ENCODE peak calls at places on chromosome 16, in six cellular contexts. P is A549; K is CD8-positive, alpha-beta T cell; H is CD8-positive, alpha-beta memory T cell; N is heart right ventricle; C is tibial nerve. O is an unnamed sample. For H3K4me1, the result is how much of the 10 kb centered on the place peaks cover.

GRCh38 chr16:15960124-15960971 is 10.9 kb downstream of the ABCC1 start:
- DNase-seq in P (no peak), K (no peak), H (no peak), N (no peak), C (no peak), O (peak)

GRCh38 chr16:48137822-48138221 is 18.0 kb downstream of the ABCC12 start:
- DNase-seq in P (no peak), K (no peak), H (no peak), N (no peak), C (no peak), O (no peak)

GRCh38 chr16:71421911-71422310 is 19.9 kb downstream of the TLE7 start:
- DNase-seq in P (peak), K (no peak), H (no peak), N (no peak), C (no peak), O (no peak)

GRCh38 chr16:9138021-9138680 is 46.7 kb downstream of the HAPSTR1 start:
- DNase-seq in P (no peak), K (no peak), H (no peak), N (no peak), C (no peak), O (no peak)

GRCh38 chr16:82629441-82630027 is 2.8 kb downstream of the CDH13 start:
- DNase-seq in P (no peak), K (no peak), H (no peak), N (no peak), C (no peak), O (no peak)

GRCh38 chr16:17448640-17449638 is 21.8 kb downstream of the XYLT1 start:
- DNase-seq in P (no peak), K (peak), H (peak), N (peak), C (no peak), O (no peak)

GRCh38 chr16:26281681-26282080 is 589.9 kb downstream of the HS3ST4 start:
- DNase-seq in P (no peak), K (no peak), H (no peak), N (no peak), C (no peak), O (no peak)

GRCh38 chr16:79610771-79611170 is 10.2 kb upstream of the MAF start:
- DNase-seq in P (no peak), K (no peak), H (no peak), N (no peak), C (no peak), O (no peak)

GRCh38 chr16:9047689-9048301 is 43.6 kb upstream of the HAPSTR1 start:
- DNase-seq in P (peak), K (no peak), H (no peak), N (peak), C (peak), O (peak)

GRCh38 chr16:2236362-2237075 is at the start of gene DNASE1L2:
- DNase-seq in P (peak), K (no peak), H (no peak), N (no peak), C (no peak), O (no peak)

GRCh38 chr16:48299471-48299870 is 52.1 kb upstream of the ABCC11 start:
- DNase-seq in P (no peak), K (no peak), H (no peak), N (no peak), C (no peak), O (no peak)

GRCh38 chr16:83917152-83918120 is 18.5 kb downstream of the MLYCD start:
- DNase-seq in P (no peak), K (no peak), H (no peak), N (no peak), C (no peak), O (peak)

DNA sequence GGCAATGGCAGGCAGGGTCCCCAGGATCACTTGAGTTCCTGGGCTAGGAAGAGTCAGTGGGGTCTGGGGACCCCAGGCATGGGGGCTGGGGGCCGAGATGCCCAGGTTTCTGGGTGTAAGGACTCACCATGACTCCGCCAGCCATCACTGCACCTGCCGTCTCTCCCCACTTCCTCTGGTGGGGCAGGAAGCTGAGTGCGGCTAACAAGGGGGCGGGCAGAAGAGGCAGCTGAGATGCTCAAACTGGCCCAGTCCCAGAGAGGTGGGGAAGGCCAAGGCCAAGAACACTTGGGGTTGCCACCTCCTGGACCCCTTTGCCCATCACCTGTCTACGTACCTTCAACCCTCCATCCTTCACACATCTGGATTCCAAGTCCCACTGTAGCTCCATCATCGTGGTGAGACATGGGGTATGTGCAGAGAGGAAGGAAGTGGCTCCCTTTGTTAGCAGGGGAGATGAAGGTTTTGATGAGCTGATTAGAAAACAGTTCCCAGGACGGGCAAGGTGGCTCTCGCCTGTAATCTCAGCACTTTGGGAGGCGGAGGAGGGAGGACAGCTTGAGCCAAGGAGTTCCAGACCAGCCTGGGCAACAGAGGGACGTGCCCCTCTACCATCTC is at the start of gene SEPTIN1:
- DNase-seq in P (no peak), K (peak), H (peak), N (no peak), C (no peak), O (no peak)
- H3K4me1 ChIP-seq in P (under half), K (under half), H (half or more), N (under half), C (under half), O (under half)

GRCh38 chr16:69476920-69477418 is 52.5 kb downstream of the CYB5B start:
- DNase-seq in P (peak), K (no peak), H (no peak), N (no peak), C (no peak), O (no peak)
- H3K4me1 ChIP-seq in P (under half), K (under half), H (under half), N (under half), C (under half), O (under half)

GRCh38 chr16:50446861-50447260 is 78.1 kb upstream of the BRD7 start:
- DNase-seq in P (no peak), K (no peak), H (no peak), N (no peak), C (no peak), O (no peak)
- H3K4me1 ChIP-seq in P (under half), K (under half), H (under half), N (under half), C (under half), O (under half)

DNA sequence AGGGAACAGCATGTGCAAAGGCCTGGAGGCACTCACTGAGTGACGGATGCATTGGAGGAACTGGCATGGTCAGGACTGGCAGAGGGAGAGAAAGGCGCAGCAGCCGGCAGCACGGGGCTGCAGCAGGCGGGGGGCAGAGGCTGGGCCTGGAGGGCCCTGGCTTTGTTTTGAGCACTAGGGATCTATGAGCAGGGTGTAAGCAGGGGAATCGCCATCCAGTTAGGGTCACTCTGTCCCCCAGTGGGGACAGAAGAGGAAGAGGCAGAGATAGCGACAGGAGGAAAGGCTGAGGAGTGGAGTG is 14.2 kb downstream of the HSD11B2 start:
- DNase-seq in P (no peak), K (no peak), H (no peak), N (no peak), C (no peak), O (no peak)
- H3K4me1 ChIP-seq in P (under half), K (under half), H (under half), N (half or more), C (under half), O (under half)

DNA sequence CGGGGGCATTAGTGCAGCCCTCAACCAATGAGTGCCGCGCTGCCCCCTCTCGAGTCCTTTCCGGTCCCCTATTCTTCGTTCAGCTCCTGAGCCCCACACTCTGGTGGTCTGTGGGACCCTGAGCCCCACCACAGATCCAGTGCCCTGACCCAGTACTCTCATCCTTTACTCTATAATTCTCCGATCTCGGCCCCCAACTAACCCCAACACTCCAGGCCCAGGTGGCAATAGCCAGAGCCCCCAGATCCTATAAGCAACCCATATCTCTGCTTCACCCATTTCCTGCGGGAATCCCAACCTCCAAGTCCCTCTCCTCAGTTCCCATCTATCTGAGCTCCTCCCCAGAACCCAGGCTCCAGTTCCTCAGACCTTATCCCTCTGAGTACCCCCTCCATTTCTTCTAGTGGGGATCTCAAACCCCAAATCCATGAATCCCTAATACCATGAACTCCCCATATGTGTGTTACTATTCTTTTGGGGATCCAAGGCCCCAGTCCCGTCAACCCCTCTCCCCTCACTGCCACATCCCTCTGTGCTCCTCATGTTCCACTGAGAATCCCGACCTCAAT is 1.0 kb upstream of the TBC1D10B start:
- DNase-seq in P (no peak), K (no peak), H (no peak), N (no peak), C (no peak), O (no peak)
- H3K4me1 ChIP-seq in P (under half), K (under half), H (under half), N (under half), C (under half), O (under half)

DNA sequence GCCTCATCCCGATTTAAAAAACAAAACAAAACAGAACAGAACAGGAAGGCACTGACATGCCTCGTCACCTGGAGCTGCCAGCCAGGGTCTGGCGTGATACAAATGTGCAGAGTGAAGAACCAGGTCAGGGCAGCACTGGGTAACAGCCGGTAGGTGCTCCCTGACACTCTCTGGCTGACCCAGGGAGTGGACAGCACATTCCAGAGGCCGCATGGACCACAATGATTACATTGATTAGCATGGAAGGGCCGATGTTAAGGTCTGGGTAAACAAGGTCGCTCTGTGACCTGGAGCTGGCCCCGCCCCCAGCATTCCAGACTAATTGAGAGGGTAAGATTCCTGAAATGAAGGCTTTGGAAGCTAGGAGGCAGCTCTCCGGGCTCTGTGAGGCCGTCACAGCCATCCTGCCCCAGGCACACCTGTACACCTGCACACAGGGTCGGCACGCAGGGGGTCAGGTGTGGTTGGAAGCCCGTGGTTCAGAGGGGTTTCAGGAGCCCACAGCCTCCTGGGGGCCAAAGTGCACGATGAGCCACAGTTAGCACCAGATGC is 21.4 kb downstream of the PIEZO1 start:
- DNase-seq in P (no peak), K (no peak), H (no peak), N (no peak), C (no peak), O (no peak)
- H3K4me1 ChIP-seq in P (under half), K (under half), H (under half), N (under half), C (under half), O (under half)

DNA sequence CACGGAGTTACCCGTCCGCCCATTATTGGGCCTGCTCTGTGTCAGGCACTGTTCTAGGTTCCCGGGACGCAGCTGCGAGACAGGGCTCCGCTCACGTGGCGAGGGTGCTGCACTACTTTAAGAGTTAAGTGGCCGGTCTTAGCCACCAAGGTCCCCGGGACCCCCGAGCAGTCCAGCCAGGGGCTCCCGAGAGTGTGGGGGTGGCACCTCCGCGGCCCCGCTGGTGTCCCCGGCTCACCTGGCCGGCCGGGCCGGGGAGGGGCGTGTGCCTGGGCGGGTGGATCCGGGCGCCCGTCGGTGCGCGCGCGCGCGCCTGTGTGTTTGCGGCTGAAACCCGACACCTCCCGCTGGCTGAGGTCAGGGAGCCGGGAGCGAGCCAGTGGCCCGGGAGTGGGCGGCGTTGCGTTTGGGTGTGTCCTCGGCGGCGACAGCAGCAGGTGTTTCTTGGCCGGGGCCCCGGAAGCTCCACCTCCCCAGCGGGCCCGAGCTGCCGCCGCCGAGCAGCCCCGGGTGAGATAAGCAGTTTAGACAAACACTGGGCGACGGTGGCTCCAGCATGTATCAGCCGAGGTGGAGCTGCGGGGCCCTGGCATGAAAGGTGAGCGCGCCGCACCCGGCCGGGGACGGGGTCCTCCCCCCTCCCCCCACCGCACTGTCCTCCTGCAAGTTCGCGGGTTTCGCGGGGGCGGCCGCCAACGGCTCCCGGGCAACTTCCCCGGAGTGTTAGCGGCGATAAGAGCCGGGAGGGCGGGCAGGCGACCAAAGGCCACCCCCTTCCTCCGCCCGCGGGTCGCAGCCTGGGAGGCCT is at the start of gene GSE1:
- DNase-seq in P (peak), K (peak), H (peak), N (peak), C (peak), O (peak)
- H3K4me1 ChIP-seq in P (under half), K (half or more), H (under half), N (half or more), C (under half), O (under half)

DNA sequence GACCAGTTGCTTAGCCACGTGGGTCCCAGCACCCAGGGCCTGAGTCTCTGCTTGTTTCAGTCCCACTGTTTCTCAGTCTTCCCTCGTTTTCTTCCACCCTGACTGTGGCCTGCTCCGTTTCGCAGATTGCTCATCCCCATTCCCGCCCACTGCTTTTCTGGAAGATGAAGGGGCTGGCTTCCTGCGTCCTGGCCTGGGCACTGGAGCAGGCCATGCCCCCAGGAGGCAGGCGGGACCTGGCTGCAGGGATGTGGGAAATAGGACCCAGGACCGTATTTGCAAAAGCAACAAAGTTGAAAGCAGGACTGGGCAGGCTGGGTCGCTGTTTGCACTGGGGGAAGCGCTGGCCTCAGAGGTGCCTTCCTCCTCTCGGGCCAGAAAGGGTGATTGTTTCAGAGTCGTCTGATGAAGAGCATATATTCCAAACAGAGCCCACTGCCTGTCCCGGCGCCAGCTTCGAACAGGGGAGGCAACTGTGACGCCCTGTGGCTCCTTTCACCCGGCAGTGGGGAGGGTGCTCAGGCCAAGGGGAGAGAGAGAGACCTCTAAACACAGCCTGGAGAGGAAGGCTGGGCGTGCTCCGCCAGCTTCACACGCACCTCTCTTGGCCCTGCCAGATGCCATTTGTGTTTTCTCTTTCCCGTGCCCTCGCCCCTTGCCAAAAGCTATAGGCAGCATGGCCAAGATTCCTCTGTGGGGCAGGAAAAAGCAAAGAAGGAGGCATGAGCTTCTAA is 108.6 kb downstream of the CMIP start:
- DNase-seq in P (no peak), K (no peak), H (no peak), N (no peak), C (no peak), O (peak)
- H3K4me1 ChIP-seq in P (half or more), K (under half), H (under half), N (half or more), C (under half), O (under half)

O was measured in aorta.